ENCODE peak calls at places on chromosomes 11 and 22, in five cellular contexts. A is dorsolateral prefrontal cortex, T is HFF-Myc, Y is lower lobe of right lung, I is thoracic aorta. P is an unnamed sample.

GRCh38 chr11:26700536-26701235 is 21.2 kb downstream of the SLC5A12 start:
- DNase-seq in A (no peak), T (no peak), Y (no peak), I (no peak), P (peak)

GRCh38 chr11:111469200-111469599 is 43.0 kb downstream of the BTG4 start:
- DNase-seq in A (no peak), T (no peak), Y (no peak), I (no peak), P (no peak)

GRCh38 chr11:129930743-129931142 is 35.4 kb upstream of the NFRKB start:
- DNase-seq in A (no peak), T (no peak), Y (peak), I (no peak), P (no peak)

GRCh38 chr11:76156971-76157427 is 49.3 kb downstream of the WNT11 start:
- DNase-seq in A (peak), T (no peak), Y (no peak), I (no peak), P (no peak)

GRCh38 chr22:37742374-37743092 is 45.7 kb downstream of the TRIOBP start:
- DNase-seq in A (no peak), T (no peak), Y (no peak), I (no peak), P (no peak)

GRCh38 chr11:59175104-59175503 is 3.2 kb downstream of the DTX4 start:
- DNase-seq in A (no peak), T (no peak), Y (peak), I (no peak), P (peak)

GRCh38 chr11:48019230-48019584 is 38.8 kb downstream of the PTPRJ start:
- DNase-seq in A (no peak), T (no peak), Y (no peak), I (no peak), P (peak)

GRCh38 chr11:35583126-35583525 is 35.1 kb upstream of the FJX1 start:
- DNase-seq in A (no peak), T (no peak), Y (no peak), I (no peak), P (no peak)

GRCh38 chr11:94103476-94103875 is 25.2 kb upstream of the PANX1 start:
- DNase-seq in A (no peak), T (no peak), Y (no peak), I (no peak), P (no peak)

GRCh38 chr11:122852071-122852831 is 14.0 kb downstream of the CRTAM start:
- DNase-seq in A (no peak), T (no peak), Y (no peak), I (no peak), P (no peak)

GRCh38 chr11:83070044-83070877 is 1.4 kb downstream of the RAB30 start:
- DNase-seq in A (no peak), T (no peak), Y (no peak), I (no peak), P (peak)

GRCh38 chr22:39658367-39658766 is 87.8 kb downstream of the CACNA1I start:
- DNase-seq in A (no peak), T (no peak), Y (no peak), I (no peak), P (no peak)

GRCh38 chr11:119536801-119537200 is 113.8 kb upstream of the THY1 start:
- DNase-seq in A (no peak), T (no peak), Y (no peak), I (no peak), P (no peak)
- TF ChIP-seq CTCF in A (no peak), T (no peak), Y (no peak), I (no peak), P (no peak)

DNA sequence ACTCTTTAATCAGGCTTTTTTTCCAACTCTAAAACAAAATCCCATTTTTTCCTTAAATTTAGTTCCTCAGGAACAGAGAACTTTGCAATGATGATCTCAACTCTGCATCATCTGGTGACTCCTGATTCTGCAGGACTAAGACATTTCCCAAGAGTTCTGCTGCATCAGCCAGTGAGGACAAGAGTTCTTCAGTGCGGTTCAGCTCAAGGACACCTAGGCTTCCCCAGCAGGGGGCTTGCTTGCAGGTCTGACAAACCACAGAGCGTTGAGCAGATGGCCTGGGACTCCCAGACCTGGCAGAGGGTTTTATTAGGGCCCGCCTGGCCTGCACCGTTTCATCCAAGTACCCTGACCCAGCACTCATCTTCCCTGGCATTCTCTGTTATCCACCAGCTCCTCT is 6.4 kb downstream of the CDCA5 start:
- DNase-seq in A (no peak), T (no peak), Y (no peak), I (no peak), P (no peak)
- TF ChIP-seq CTCF in A (no peak), T (no peak), Y (no peak), I (no peak), P (no peak)

GRCh38 chr11:69662021-69662698 is 13.0 kb downstream of the LTO1 start:
- DNase-seq in A (no peak), T (no peak), Y (peak), I (no peak), P (peak)
- TF ChIP-seq CTCF in A (no peak), T (peak), Y (no peak), I (no peak), P (peak)

DNA sequence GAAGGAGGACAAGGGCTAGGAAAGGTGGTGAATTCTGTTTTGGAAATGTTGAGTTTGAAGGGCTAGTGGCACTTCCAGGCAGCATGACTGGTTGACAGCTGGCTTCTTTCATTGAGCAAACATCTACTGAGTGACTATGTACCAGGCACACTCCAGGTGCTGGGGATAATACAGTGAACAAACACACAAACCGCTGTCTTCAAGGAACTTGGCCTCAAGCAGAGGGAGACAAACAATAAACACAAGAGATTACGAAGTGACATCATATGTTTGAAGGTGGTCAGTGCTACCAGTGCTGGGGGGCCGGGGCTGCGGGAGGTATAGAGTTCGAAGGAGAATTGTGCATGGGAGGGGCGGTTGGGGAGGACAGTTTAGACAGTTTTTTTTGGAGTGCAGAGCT is 197.0 kb upstream of the SORL1-AS1 start:
- DNase-seq in A (no peak), T (no peak), Y (no peak), I (no peak), P (no peak)
- TF ChIP-seq CTCF in A (no peak), T (no peak), Y (no peak), I (no peak), P (no peak)